ENCODE peak calls at places on chromosomes 12 and 14, in five cellular contexts. D, E, G, J and Z are unnamed samples.

GRCh38 chr12:106309671-106310313 is 7.3 kb downstream of the TCP11L2 start:
- DNase-seq in D (no peak), E (no peak), G (no peak), J (no peak), Z (peak; percentile 74)

GRCh38 chr12:12338528-12339168 is 11.4 kb downstream of the MANSC1 start:
- DNase-seq in D (no peak), E (no peak), G (no peak), J (no peak), Z (no peak)

GRCh38 chr12:120249875-120250795 is 15.4 kb downstream of the PXN start:
- DNase-seq in D (no peak), E (no peak), G (no peak), J (no peak), Z (peak; percentile 70)

GRCh38 chr12:109696485-109697269 is 16.9 kb upstream of the FAM222A start:
- DNase-seq in D (no peak), E (no peak), G (no peak), J (no peak), Z (no peak)

GRCh38 chr12:71415336-71416231 is 24.0 kb upstream of the LGR5 start:
- DNase-seq in D (no peak), E (no peak), G (no peak), J (no peak), Z (no peak)

GRCh38 chr12:124608451-124608870 is 41.0 kb upstream of the NCOR2 start:
- DNase-seq in D (no peak), E (no peak), G (no peak), J (no peak), Z (no peak)

GRCh38 chr12:124404162-124404561 is 109.3 kb downstream of the RFLNA start:
- DNase-seq in D (no peak), E (no peak), G (peak; percentile 59), J (peak; percentile 28), Z (no peak)

GRCh38 chr12:43917896-43918295 is 82.0 kb downstream of the TMEM117 start:
- DNase-seq in D (no peak), E (no peak), G (no peak), J (no peak), Z (no peak)

GRCh38 chr14:90534838-90535555 is 138.2 kb downstream of the CALM1 start:
- DNase-seq in D (no peak), E (no peak), G (no peak), J (no peak), Z (no peak)

GRCh38 chr12:31491819-31492598 is 98.9 kb downstream of the DENND5B start:
- DNase-seq in D (no peak), E (no peak), G (peak; percentile 8), J (no peak), Z (no peak)

GRCh38 chr12:12561305-12562015 is 1.2 kb downstream of the DUSP16 start:
- DNase-seq in D (no peak), E (peak; percentile 61), G (peak; percentile 66), J (peak; percentile 49), Z (peak; percentile 79)

GRCh38 chr14:90275820-90276219 is 19.5 kb downstream of the PSMC1 start:
- DNase-seq in D (no peak), E (no peak), G (no peak), J (no peak), Z (no peak)

GRCh38 chr14:33512201-33512600 is 438.7 kb downstream of the EGLN3 start:
- DNase-seq in D (no peak), E (no peak), G (no peak), J (no peak), Z (no peak)

GRCh38 chr12:94798107-94798506 is 147.8 kb upstream of the TMCC3 start:
- DNase-seq in D (no peak), E (no peak), G (no peak), J (no peak), Z (no peak)

GRCh38 chr12:93571854-93572711 is at the start of gene SOCS2:
- DNase-seq in D (no peak), E (peak; percentile 54), G (no peak), J (no peak), Z (no peak)

GRCh38 chr12:130849561-130850417 is 10.7 kb upstream of the STX2 start:
- DNase-seq in D (no peak), E (no peak), G (no peak), J (no peak), Z (no peak)

GRCh38 chr12:2375871-2376270 is 323.1 kb downstream of the CACNA1C start:
- DNase-seq in D (no peak), E (no peak), G (no peak), J (no peak), Z (no peak)

GRCh38 chr14:83757896-83758295 is 1772.0 kb upstream of the FLRT2 start:
- DNase-seq in D (no peak), E (no peak), G (no peak), J (no peak), Z (no peak)

GRCh38 chr12:48060474-48060873 is 45.4 kb downstream of the SENP1 start:
- DNase-seq in D (no peak), E (no peak), G (no peak), J (no peak), Z (no peak)

GRCh38 chr12:90090929-90091651 is 382.5 kb upstream of the ATP2B1 start:
- DNase-seq in D (no peak), E (no peak), G (no peak), J (no peak), Z (peak; percentile 53)

GRCh38 chr12:85814116-85814515 is 22.1 kb downstream of the RASSF9 start:
- DNase-seq in D (no peak), E (no peak), G (no peak), J (no peak), Z (no peak)

GRCh38 chr14:95699397-95699796 is 13.2 kb downstream of the TCL1B start:
- DNase-seq in D (no peak), E (no peak), G (no peak), J (no peak), Z (no peak)

GRCh38 chr14:50800032-50800431 is 30.9 kb downstream of the NIN start:
- DNase-seq in D (no peak), E (no peak), G (no peak), J (no peak), Z (no peak)

GRCh38 chr12:60185060-60185459 is 589.2 kb downstream of the SLC16A7 start:
- DNase-seq in D (no peak), E (no peak), G (no peak), J (no peak), Z (no peak)

GRCh38 chr14:103067231-103067954 is 10.0 kb upstream of the CDC42BPB start:
- DNase-seq in D (no peak), E (no peak), G (no peak), J (no peak), Z (peak; percentile 46)

GRCh38 chr12:130166306-130166705 is 4.0 kb downstream of the FZD10 start:
- DNase-seq in D (no peak), E (no peak), G (no peak), J (no peak), Z (no peak)

GRCh38 chr12:75981773-75982564 is 49.6 kb downstream of the PHLDA1 start:
- DNase-seq in D (no peak), E (no peak), G (no peak), J (no peak), Z (no peak)

GRCh38 chr14:101072945-101073597 is 169.5 kb upstream of the RTL1 start:
- DNase-seq in D (peak; percentile 38), E (no peak), G (peak; percentile 39), J (no peak), Z (no peak)

GRCh38 chr12:9740109-9740750 is 7.3 kb upstream of the CLECL1 start:
- DNase-seq in D (no peak), E (no peak), G (no peak), J (no peak), Z (no peak)

GRCh38 chr12:91617830-91618229 is 435.2 kb upstream of the DCN start:
- DNase-seq in D (no peak), E (no peak), G (no peak), J (no peak), Z (no peak)

GRCh38 chr14:92443741-92444140 is 69.8 kb upstream of the RIN3 start:
- DNase-seq in D (no peak), E (no peak), G (no peak), J (no peak), Z (no peak)

GRCh38 chr12:58249610-58250009 is 308.2 kb downstream of the ATP23 start:
- DNase-seq in D (no peak), E (no peak), G (no peak), J (no peak), Z (no peak)

GRCh38 chr12:45427042-45427441 is 211.1 kb downstream of the ANO6 start:
- DNase-seq in D (no peak), E (no peak), G (no peak), J (no peak), Z (no peak)

GRCh38 chr14:102775855-102776760 is 1.1 kb upstream of the TRAF3 start:
- DNase-seq in D (no peak), E (no peak), G (no peak), J (no peak), Z (no peak)

GRCh38 chr12:62192486-62193250 is 67.5 kb upstream of the USP15 start:
- DNase-seq in D (peak; percentile 27), E (peak; percentile 37), G (peak; percentile 38), J (peak; percentile 19), Z (peak; percentile 17)

GRCh38 chr14:95480109-95480886 is 36.2 kb downstream of the SYNE3 start:
- DNase-seq in D (no peak), E (peak; percentile 40), G (no peak), J (no peak), Z (peak; percentile 82)

GRCh38 chr12:48814313-48815280 is 3.7 kb upstream of the CACNB3 start:
- DNase-seq in D (peak; percentile 88), E (peak; percentile 90), G (peak; percentile 67), J (peak; percentile 53), Z (peak; percentile 49)